ENCODE peak calls at places on chromosomes 12 and 14, in six cellular contexts. O is stimulated activated CD4-positive, alpha-beta T cell treated with anti-CD3 and anti-CD28 coated beads, Interleukin-2, amount 100 ng/mL, for 24 hours; I is stimulated activated naive CD8-positive, alpha-beta T cell treated with anti-CD3 and anti-CD28 coated beads, Interleukin-15, Interleukin-2, amounts not matched to agents 100 U/mL and 50 U/mL, for 24 hours; Z is central memory CD4-positive, alpha-beta T cell; N is T-helper 9 cell; U is G401. A is an unnamed sample.

GRCh38 chr14:105933238-105933637 is 406.9 kb downstream of the TMEM121 start:
- DNase-seq in I (no peak), Z (no peak), O (no peak), N (no peak), U (no peak), A (no peak)

GRCh38 chr12:62466018-62466595 is 519 bp upstream of the MON2 start:
- DNase-seq in O (peak; percentile 30), N (peak; percentile 4), I (peak; percentile 32), Z (peak; percentile 1), U (peak; percentile 66), A (peak; percentile 2)

GRCh38 chr12:132597333-132598283 is 12.8 kb downstream of the LRCOL1 start:
- DNase-seq in Z (no peak), U (no peak), N (peak; percentile 44), I (peak; percentile 35), O (no peak), A (peak; percentile 55)

GRCh38 chr14:99190696-99191662 is 81.0 kb downstream of the BCL11B start:
- DNase-seq in O (peak; percentile 37), Z (no peak), N (no peak), I (no peak), U (no peak), A (peak; percentile 54)

GRCh38 chr12:64385468-64385867 is 5.1 kb downstream of the C12orf56 start:
- DNase-seq in O (peak; percentile 49), N (no peak), Z (no peak), U (no peak), I (peak; percentile 50), A (no peak)

GRCh38 chr12:12072064-12072760 is 1.5 kb downstream of the BCL2L14 start:
- DNase-seq in Z (peak; percentile 27), N (peak; percentile 22), O (peak; percentile 44), I (peak; percentile 11), U (no peak), A (peak; percentile 23)

GRCh38 chr12:18165422-18165871 is 75.5 kb upstream of the RERGL start:
- DNase-seq in O (no peak), U (no peak), I (no peak), N (no peak), Z (no peak), A (no peak)

GRCh38 chr14:79161576-79161975 is 991.4 kb downstream of the NRXN3 start:
- DNase-seq in Z (no peak), U (no peak), N (no peak), I (no peak), O (peak; percentile 0), A (no peak)

GRCh38 chr12:91575631-91576030 is 393.0 kb upstream of the DCN start:
- DNase-seq in O (no peak), I (no peak), U (no peak), N (no peak), Z (no peak), A (no peak)

GRCh38 chr14:105857816-105858675 is 331.7 kb downstream of the TMEM121 start:
- DNase-seq in O (no peak), U (no peak), Z (no peak), N (no peak), I (no peak), A (no peak)